ENCODE peak calls at places on chromosomes 1 and 21, in six cellular contexts. One of them, this sample, is unnamed.

GRCh38 chr1:246607466-246607865 is 41.2 kb downstream of the CNST start:
- DNase-seq in NCI-H446 treated with DMSO at 0.1 percent for 48 hours: no peak
- DNase-seq in HT1080: no peak
- DNase-seq in colonic mucosa: no peak
- DNase-seq in GM20000: no peak
- DNase-seq in NCI-H748 treated with DMSO at 0.1 percent for 48 hours: no peak
- DNase-seq in this sample: no peak

GRCh38 chr21:45590726-45591618 is 48.7 kb upstream of the SLC19A1 start:
- DNase-seq in NCI-H446 treated with DMSO at 0.1 percent for 48 hours: no peak
- DNase-seq in HT1080: no peak
- DNase-seq in colonic mucosa: no peak
- DNase-seq in GM20000: peak
- DNase-seq in NCI-H748 treated with DMSO at 0.1 percent for 48 hours: no peak
- DNase-seq in this sample: no peak

GRCh38 chr1:108878678-108879077 is 1.9 kb downstream of the GPSM2 start:
- DNase-seq in NCI-H446 treated with DMSO at 0.1 percent for 48 hours: no peak
- DNase-seq in HT1080: no peak
- DNase-seq in colonic mucosa: no peak
- DNase-seq in GM20000: no peak
- DNase-seq in NCI-H748 treated with DMSO at 0.1 percent for 48 hours: peak
- DNase-seq in this sample: no peak

GRCh38 chr1:10662824-10663667 is 133.4 kb downstream of the CASZ1 start:
- DNase-seq in NCI-H446 treated with DMSO at 0.1 percent for 48 hours: no peak
- DNase-seq in HT1080: no peak
- DNase-seq in colonic mucosa: no peak
- DNase-seq in GM20000: no peak
- DNase-seq in NCI-H748 treated with DMSO at 0.1 percent for 48 hours: no peak
- DNase-seq in this sample: no peak

GRCh38 chr1:151905070-151905442 is 4.3 kb downstream of the THEM4 start:
- DNase-seq in NCI-H446 treated with DMSO at 0.1 percent for 48 hours: no peak
- DNase-seq in HT1080: no peak
- DNase-seq in colonic mucosa: no peak
- DNase-seq in GM20000: no peak
- DNase-seq in NCI-H748 treated with DMSO at 0.1 percent for 48 hours: no peak
- DNase-seq in this sample: no peak

GRCh38 chr1:112444269-112444668 is 48.3 kb downstream of the CTTNBP2NL start:
- DNase-seq in NCI-H446 treated with DMSO at 0.1 percent for 48 hours: no peak
- DNase-seq in HT1080: peak
- DNase-seq in colonic mucosa: no peak
- DNase-seq in GM20000: no peak
- DNase-seq in NCI-H748 treated with DMSO at 0.1 percent for 48 hours: no peak
- DNase-seq in this sample: no peak

GRCh38 chr1:170929835-170930554 is 5.3 kb upstream of the MROH9 start:
- DNase-seq in NCI-H446 treated with DMSO at 0.1 percent for 48 hours: peak
- DNase-seq in HT1080: peak
- DNase-seq in colonic mucosa: no peak
- DNase-seq in GM20000: peak
- DNase-seq in NCI-H748 treated with DMSO at 0.1 percent for 48 hours: no peak
- DNase-seq in this sample: no peak

GRCh38 chr21:46617267-46618051 is 12.6 kb upstream of the S100B start:
- DNase-seq in NCI-H446 treated with DMSO at 0.1 percent for 48 hours: no peak
- DNase-seq in HT1080: peak
- DNase-seq in colonic mucosa: no peak
- DNase-seq in GM20000: no peak
- DNase-seq in NCI-H748 treated with DMSO at 0.1 percent for 48 hours: no peak
- DNase-seq in this sample: no peak

GRCh38 chr1:157363660-157364140 is 188.6 kb downstream of the FCRL5 start:
- DNase-seq in NCI-H446 treated with DMSO at 0.1 percent for 48 hours: no peak
- DNase-seq in HT1080: peak
- DNase-seq in colonic mucosa: peak
- DNase-seq in GM20000: peak
- DNase-seq in NCI-H748 treated with DMSO at 0.1 percent for 48 hours: no peak
- DNase-seq in this sample: no peak

GRCh38 chr1:185679220-185679619 is 55.0 kb upstream of the HMCN1 start:
- DNase-seq in NCI-H446 treated with DMSO at 0.1 percent for 48 hours: no peak
- DNase-seq in HT1080: no peak
- DNase-seq in colonic mucosa: no peak
- DNase-seq in GM20000: no peak
- DNase-seq in NCI-H748 treated with DMSO at 0.1 percent for 48 hours: no peak
- DNase-seq in this sample: no peak

GRCh38 chr1:28915036-28915895 is 897 bp downstream of the EPB41 start:
- DNase-seq in NCI-H446 treated with DMSO at 0.1 percent for 48 hours: peak
- DNase-seq in HT1080: peak
- DNase-seq in colonic mucosa: peak
- DNase-seq in GM20000: peak
- DNase-seq in NCI-H748 treated with DMSO at 0.1 percent for 48 hours: peak
- DNase-seq in this sample: no peak

This sample was measured in keratinocyte.